ENCODE peak calls at places on chromosomes 7 and 10, in four cellular contexts. A, F, V and Q are unnamed samples.

GRCh38 chr10:18140149-18140956 is at the start of gene CACNB2:
- DNase-seq in A (peak; percentile 91), F (no peak), V (no peak), Q (peak; percentile 18)

GRCh38 chr10:112912441-112912911 is 37.6 kb upstream of the TCF7L2 start:
- DNase-seq in A (no peak), F (no peak), V (no peak), Q (no peak)

GRCh38 chr10:44030132-44030531 is 354.8 kb downstream of the CXCL12 start:
- DNase-seq in A (peak; percentile 80), F (peak; percentile 12), V (no peak), Q (peak; percentile 62)

GRCh38 chr7:116545411-116545993 is 20.7 kb downstream of the CAV1 start:
- DNase-seq in A (no peak), F (no peak), V (no peak), Q (no peak)

GRCh38 chr10:119726291-119727261 is 726 bp downstream of the INPP5F start:
- DNase-seq in A (peak; percentile 88), F (no peak), V (no peak), Q (peak; percentile 66)

GRCh38 chr7:84196007-84196551 is 1.5 kb upstream of the SEMA3A start:
- DNase-seq in A (peak; percentile 57), F (no peak), V (no peak), Q (peak; percentile 65)

GRCh38 chr7:119969054-119969453 is 303.9 kb upstream of the KCND2 start:
- DNase-seq in A (no peak), F (no peak), V (no peak), Q (no peak)

GRCh38 chr7:2231992-2232765 is 566 bp downstream of the MAD1L1 start:
- DNase-seq in A (peak; percentile 76), F (peak; percentile 56), V (no peak), Q (peak; percentile 39)

GRCh38 chr7:64614812-64615211 is 51.1 kb upstream of the ZNF107 start:
- DNase-seq in A (no peak), F (no peak), V (no peak), Q (no peak)

GRCh38 chr10:77682408-77683087 is 44.9 kb upstream of the KCNMA1 start:
- DNase-seq in A (peak; percentile 21), F (no peak), V (no peak), Q (no peak)

GRCh38 chr7:155198901-155199845 is 98.5 kb upstream of the INSIG1 start:
- DNase-seq in A (no peak), F (peak; percentile 40), V (no peak), Q (no peak)

GRCh38 chr10:131146790-131147189 is 164.7 kb downstream of the TCERG1L start:
- DNase-seq in A (no peak), F (no peak), V (no peak), Q (peak; percentile 60)

GRCh38 chr10:96448558-96448957 is 65.2 kb downstream of the TLL2 start:
- DNase-seq in A (no peak), F (no peak), V (no peak), Q (no peak)

GRCh38 chr10:25522946-25523608 is 348.3 kb downstream of the GPR158 start:
- DNase-seq in A (peak; percentile 93), F (no peak), V (no peak), Q (peak; percentile 74)

GRCh38 chr7:1081931-1082401 is 5.9 kb upstream of the GPER1 start:
- DNase-seq in A (no peak), F (no peak), V (no peak), Q (peak; percentile 56)

GRCh38 chr7:110050831-110051230 is 1040.1 kb upstream of the LRRN3 start:
- DNase-seq in A (no peak), F (no peak), V (no peak), Q (no peak)

GRCh38 chr7:123079021-123079420 is 83.5 kb upstream of the TAS2R16 start:
- DNase-seq in A (no peak), F (no peak), V (no peak), Q (no peak)